ENCODE peak calls at places on chromosomes 1 and 21, in seven cellular contexts. One of them, this sample, is unnamed.

GRCh38 chr1:86156571-86157455 is at the start of gene COL24A1:
- DNase-seq in transverse colon: peak
- DNase-seq in CD8-positive, alpha-beta T cell: no peak
- DNase-seq in HFF-Myc: no peak
- DNase-seq in type B pancreatic cell: peak
- DNase-seq in spleen: peak
- DNase-seq in AG09319: no peak
- DNase-seq in this sample: peak

GRCh38 chr1:159854101-159854692 is 8.3 kb downstream of the VSIG8 start:
- DNase-seq in type B pancreatic cell: no peak
- DNase-seq in CD8-positive, alpha-beta T cell: no peak
- DNase-seq in AG09319: peak
- DNase-seq in transverse colon: peak
- DNase-seq in HFF-Myc: no peak
- DNase-seq in spleen: peak
- DNase-seq in this sample: no peak

GRCh38 chr1:207804746-207805468 is 53.1 kb downstream of the CD46 start:
- DNase-seq in HFF-Myc: no peak
- DNase-seq in transverse colon: no peak
- DNase-seq in CD8-positive, alpha-beta T cell: no peak
- DNase-seq in type B pancreatic cell: no peak
- DNase-seq in AG09319: no peak
- DNase-seq in spleen: no peak
- DNase-seq in this sample: no peak

GRCh38 chr21:14889080-14889805 is 175.6 kb downstream of the NRIP1 start:
- DNase-seq in spleen: no peak
- DNase-seq in HFF-Myc: no peak
- DNase-seq in transverse colon: peak
- DNase-seq in AG09319: no peak
- DNase-seq in CD8-positive, alpha-beta T cell: no peak
- DNase-seq in type B pancreatic cell: no peak
- DNase-seq in this sample: no peak

GRCh38 chr1:214966366-214966765 is 116.2 kb upstream of the KCNK2 start:
- DNase-seq in transverse colon: no peak
- DNase-seq in type B pancreatic cell: no peak
- DNase-seq in AG09319: no peak
- DNase-seq in CD8-positive, alpha-beta T cell: no peak
- DNase-seq in spleen: no peak
- DNase-seq in HFF-Myc: no peak
- DNase-seq in this sample: no peak

GRCh38 chr21:37868896-37869295 is 47.4 kb downstream of the KCNJ6 start:
- DNase-seq in HFF-Myc: no peak
- DNase-seq in spleen: no peak
- DNase-seq in type B pancreatic cell: no peak
- DNase-seq in transverse colon: no peak
- DNase-seq in AG09319: no peak
- DNase-seq in CD8-positive, alpha-beta T cell: no peak
- DNase-seq in this sample: no peak

GRCh38 chr1:23196627-23197328 is 20.5 kb downstream of the HTR1D start:
- DNase-seq in AG09319: peak
- DNase-seq in spleen: no peak
- DNase-seq in type B pancreatic cell: no peak
- DNase-seq in HFF-Myc: peak
- DNase-seq in CD8-positive, alpha-beta T cell: no peak
- DNase-seq in transverse colon: no peak
- DNase-seq in this sample: no peak

GRCh38 chr1:85146972-85147359 is 53.9 kb downstream of the SYDE2 start:
- DNase-seq in CD8-positive, alpha-beta T cell: no peak
- DNase-seq in HFF-Myc: no peak
- DNase-seq in transverse colon: no peak
- DNase-seq in AG09319: no peak
- DNase-seq in spleen: no peak
- DNase-seq in type B pancreatic cell: no peak
- DNase-seq in this sample: no peak

GRCh38 chr21:19609611-19610010 is 1206.0 kb upstream of the TMPRSS15 start:
- DNase-seq in HFF-Myc: no peak
- DNase-seq in AG09319: no peak
- DNase-seq in CD8-positive, alpha-beta T cell: no peak
- DNase-seq in transverse colon: no peak
- DNase-seq in spleen: no peak
- DNase-seq in type B pancreatic cell: no peak
- DNase-seq in this sample: no peak

GRCh38 chr1:22121421-22121911 is 21.4 kb downstream of the WNT4 start:
- DNase-seq in transverse colon: no peak
- DNase-seq in type B pancreatic cell: no peak
- DNase-seq in CD8-positive, alpha-beta T cell: no peak
- DNase-seq in spleen: peak
- DNase-seq in AG09319: no peak
- DNase-seq in HFF-Myc: no peak
- DNase-seq in this sample: no peak

GRCh38 chr1:17189632-17190525 is 15.0 kb upstream of the PADI1 start:
- DNase-seq in transverse colon: no peak
- DNase-seq in CD8-positive, alpha-beta T cell: no peak
- DNase-seq in type B pancreatic cell: peak
- DNase-seq in AG09319: peak
- DNase-seq in spleen: no peak
- DNase-seq in HFF-Myc: peak
- DNase-seq in this sample: no peak

GRCh38 chr1:170593173-170593572 is 61.2 kb downstream of the GORAB start:
- DNase-seq in CD8-positive, alpha-beta T cell: no peak
- DNase-seq in spleen: no peak
- DNase-seq in HFF-Myc: no peak
- DNase-seq in AG09319: no peak
- DNase-seq in transverse colon: no peak
- DNase-seq in type B pancreatic cell: no peak
- DNase-seq in this sample: no peak

GRCh38 chr1:41662656-41663437 is 178.4 kb upstream of the EDN2 start:
- DNase-seq in transverse colon: peak
- DNase-seq in HFF-Myc: no peak
- DNase-seq in type B pancreatic cell: peak
- DNase-seq in spleen: peak
- DNase-seq in AG09319: no peak
- DNase-seq in CD8-positive, alpha-beta T cell: no peak
- DNase-seq in this sample: peak

GRCh38 chr1:100921110-100921706 is 25.3 kb downstream of the SLC30A7 start:
- DNase-seq in AG09319: peak
- DNase-seq in transverse colon: no peak
- DNase-seq in CD8-positive, alpha-beta T cell: no peak
- DNase-seq in type B pancreatic cell: no peak
- DNase-seq in spleen: no peak
- DNase-seq in HFF-Myc: peak
- DNase-seq in this sample: peak

GRCh38 chr1:230587056-230587455 is 55.2 kb upstream of the COG2 start:
- DNase-seq in transverse colon: no peak
- DNase-seq in CD8-positive, alpha-beta T cell: no peak
- DNase-seq in type B pancreatic cell: no peak
- DNase-seq in spleen: no peak
- DNase-seq in HFF-Myc: no peak
- DNase-seq in AG09319: no peak
- DNase-seq in this sample: no peak

GRCh38 chr1:230584660-230585059 is 57.6 kb upstream of the COG2 start:
- DNase-seq in transverse colon: no peak
- DNase-seq in CD8-positive, alpha-beta T cell: no peak
- DNase-seq in type B pancreatic cell: no peak
- DNase-seq in spleen: no peak
- DNase-seq in HFF-Myc: no peak
- DNase-seq in AG09319: no peak
- DNase-seq in this sample: no peak

GRCh38 chr1:230577537-230577936 is 64.7 kb upstream of the COG2 start:
- DNase-seq in CD8-positive, alpha-beta T cell: no peak
- DNase-seq in AG09319: no peak
- DNase-seq in transverse colon: no peak
- DNase-seq in spleen: no peak
- DNase-seq in HFF-Myc: no peak
- DNase-seq in type B pancreatic cell: no peak
- DNase-seq in this sample: no peak

GRCh38 chr1:230578621-230579020 is 63.7 kb upstream of the COG2 start:
- DNase-seq in spleen: no peak
- DNase-seq in HFF-Myc: no peak
- DNase-seq in CD8-positive, alpha-beta T cell: no peak
- DNase-seq in transverse colon: no peak
- DNase-seq in type B pancreatic cell: no peak
- DNase-seq in AG09319: no peak
- DNase-seq in this sample: no peak

GRCh38 chr1:230581446-230582079 is 60.7 kb upstream of the COG2 start:
- DNase-seq in AG09319: no peak
- DNase-seq in spleen: no peak
- DNase-seq in CD8-positive, alpha-beta T cell: no peak
- DNase-seq in transverse colon: no peak
- DNase-seq in type B pancreatic cell: no peak
- DNase-seq in HFF-Myc: no peak
- DNase-seq in this sample: no peak
- TF ChIP-seq CTCF in AG09319: no peak
- TF ChIP-seq CTCF in spleen: no peak
- TF ChIP-seq CTCF in CD8-positive, alpha-beta T cell: no peak
- TF ChIP-seq CTCF in transverse colon: no peak
- TF ChIP-seq CTCF in type B pancreatic cell: peak
- TF ChIP-seq CTCF in HFF-Myc: peak
- TF ChIP-seq CTCF in this sample: no peak

GRCh38 chr1:109726007-109726406 is 14.0 kb downstream of the GSTM5 start:
- DNase-seq in CD8-positive, alpha-beta T cell: no peak
- DNase-seq in HFF-Myc: no peak
- DNase-seq in spleen: no peak
- DNase-seq in AG09319: no peak
- DNase-seq in transverse colon: no peak
- DNase-seq in type B pancreatic cell: no peak
- DNase-seq in this sample: no peak

GRCh38 chr1:109723351-109723750 is 11.3 kb downstream of the GSTM5 start:
- DNase-seq in AG09319: no peak
- DNase-seq in HFF-Myc: no peak
- DNase-seq in type B pancreatic cell: no peak
- DNase-seq in transverse colon: no peak
- DNase-seq in spleen: no peak
- DNase-seq in CD8-positive, alpha-beta T cell: no peak
- DNase-seq in this sample: no peak

GRCh38 chr1:109724933-109725332 is 12.9 kb downstream of the GSTM5 start:
- DNase-seq in AG09319: no peak
- DNase-seq in CD8-positive, alpha-beta T cell: no peak
- DNase-seq in type B pancreatic cell: no peak
- DNase-seq in spleen: no peak
- DNase-seq in transverse colon: no peak
- DNase-seq in HFF-Myc: no peak
- DNase-seq in this sample: no peak

GRCh38 chr1:109726728-109727127 is 14.1 kb downstream of the GSTM3 start:
- DNase-seq in type B pancreatic cell: no peak
- DNase-seq in CD8-positive, alpha-beta T cell: no peak
- DNase-seq in HFF-Myc: no peak
- DNase-seq in spleen: no peak
- DNase-seq in transverse colon: no peak
- DNase-seq in AG09319: no peak
- DNase-seq in this sample: no peak

DNA sequence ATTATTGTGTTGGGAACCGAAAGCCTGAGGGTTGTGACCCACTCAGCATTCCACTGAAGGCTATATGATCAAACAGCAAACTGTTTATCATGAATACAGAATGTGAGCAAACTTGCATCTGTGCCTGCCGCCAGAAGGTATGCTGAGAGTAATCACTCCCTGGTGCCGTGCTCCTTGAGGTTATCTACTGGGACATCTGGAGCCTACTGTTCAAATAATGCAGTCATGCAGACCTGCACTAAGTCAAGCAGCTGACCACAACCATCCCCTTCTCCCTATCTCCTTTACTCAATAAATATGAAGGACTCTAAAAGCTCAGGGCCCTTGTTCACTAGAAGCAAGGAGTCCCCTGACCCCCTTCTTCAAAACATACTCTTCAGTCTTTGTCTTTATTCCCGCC is 13.5 kb downstream of the GSTM5 start:
- DNase-seq in transverse colon: no peak
- DNase-seq in spleen: no peak
- DNase-seq in CD8-positive, alpha-beta T cell: no peak
- DNase-seq in AG09319: no peak
- DNase-seq in type B pancreatic cell: no peak
- DNase-seq in HFF-Myc: no peak
- DNase-seq in this sample: no peak
- TF ChIP-seq CTCF in transverse colon: no peak
- TF ChIP-seq CTCF in spleen: no peak
- TF ChIP-seq CTCF in CD8-positive, alpha-beta T cell: no peak
- TF ChIP-seq CTCF in AG09319: no peak
- TF ChIP-seq CTCF in type B pancreatic cell: no peak
- TF ChIP-seq CTCF in HFF-Myc: no peak
- TF ChIP-seq CTCF in this sample: no peak

GRCh38 chr1:33468972-33469371 is 3.5 kb upstream of the ZSCAN20 start:
- DNase-seq in CD8-positive, alpha-beta T cell: no peak
- DNase-seq in spleen: no peak
- DNase-seq in type B pancreatic cell: no peak
- DNase-seq in AG09319: no peak
- DNase-seq in HFF-Myc: no peak
- DNase-seq in transverse colon: no peak
- DNase-seq in this sample: no peak

GRCh38 chr1:33472349-33472980 is at the start of gene ZSCAN20:
- DNase-seq in spleen: peak
- DNase-seq in AG09319: peak
- DNase-seq in transverse colon: peak
- DNase-seq in CD8-positive, alpha-beta T cell: peak
- DNase-seq in HFF-Myc: peak
- DNase-seq in type B pancreatic cell: peak
- DNase-seq in this sample: peak

GRCh38 chr1:33468559-33468958 is 3.9 kb upstream of the ZSCAN20 start:
- DNase-seq in HFF-Myc: no peak
- DNase-seq in CD8-positive, alpha-beta T cell: no peak
- DNase-seq in spleen: no peak
- DNase-seq in type B pancreatic cell: no peak
- DNase-seq in transverse colon: no peak
- DNase-seq in AG09319: no peak
- DNase-seq in this sample: no peak

GRCh38 chr1:33471416-33471815 is 1.0 kb upstream of the ZSCAN20 start:
- DNase-seq in spleen: no peak
- DNase-seq in type B pancreatic cell: no peak
- DNase-seq in transverse colon: no peak
- DNase-seq in HFF-Myc: no peak
- DNase-seq in AG09319: no peak
- DNase-seq in CD8-positive, alpha-beta T cell: no peak
- DNase-seq in this sample: no peak

DNA sequence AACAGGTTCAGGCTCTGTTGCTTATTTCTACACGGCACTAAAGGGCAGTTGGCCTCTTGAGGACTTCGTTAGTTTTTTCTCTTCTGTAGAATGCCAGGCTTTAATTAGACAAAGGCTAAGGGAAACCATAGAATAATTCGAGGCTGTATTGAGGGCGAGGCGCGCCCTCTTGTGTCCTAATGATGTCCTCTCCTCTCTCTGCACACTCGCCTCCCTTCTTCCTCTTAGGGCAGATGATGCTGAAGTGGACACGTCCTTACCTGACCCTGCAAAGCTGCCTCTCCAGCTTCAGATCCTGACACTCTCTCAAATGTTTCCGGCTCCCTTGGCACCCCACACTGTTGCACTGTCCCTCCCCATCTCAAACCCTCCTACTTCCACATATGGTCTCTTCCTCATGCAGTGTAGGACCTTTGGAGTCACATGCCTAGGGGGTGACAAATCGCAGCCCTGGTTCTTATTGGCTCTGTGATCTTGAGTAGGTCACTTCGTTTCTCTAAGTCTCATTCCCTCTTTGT is 1.9 kb upstream of the ZSCAN20 start:
- DNase-seq in CD8-positive, alpha-beta T cell: peak
- DNase-seq in AG09319: peak
- DNase-seq in HFF-Myc: peak
- DNase-seq in transverse colon: peak
- DNase-seq in spleen: peak
- DNase-seq in type B pancreatic cell: no peak
- DNase-seq in this sample: peak
- TF ChIP-seq CTCF in CD8-positive, alpha-beta T cell: peak
- TF ChIP-seq CTCF in AG09319: peak
- TF ChIP-seq CTCF in HFF-Myc: peak
- TF ChIP-seq CTCF in transverse colon: peak
- TF ChIP-seq CTCF in spleen: peak
- TF ChIP-seq CTCF in type B pancreatic cell: peak
- TF ChIP-seq CTCF in this sample: peak

GRCh38 chr1:62433861-62434611 is 2.8 kb upstream of the USP1 start:
- DNase-seq in AG09319: no peak
- DNase-seq in transverse colon: no peak
- DNase-seq in HFF-Myc: no peak
- DNase-seq in spleen: no peak
- DNase-seq in type B pancreatic cell: no peak
- DNase-seq in CD8-positive, alpha-beta T cell: no peak
- DNase-seq in this sample: no peak
- TF ChIP-seq CTCF in AG09319: no peak
- TF ChIP-seq CTCF in transverse colon: no peak
- TF ChIP-seq CTCF in HFF-Myc: no peak
- TF ChIP-seq CTCF in spleen: no peak
- TF ChIP-seq CTCF in type B pancreatic cell: peak
- TF ChIP-seq CTCF in CD8-positive, alpha-beta T cell: no peak
- TF ChIP-seq CTCF in this sample: peak